ENCODE peak calls at places on chromosome 20, in six cellular contexts. I is H1, F is HCT116, T is K562, W is HepG2, J is GM12878. E is an unnamed sample.
A peak's percentile ranks its signal among the peaks of the same experiment; 100 is the strongest.

GRCh38 chr20:24631173-24631505 is 161.7 kb downstream of the SYNDIG1 start:
- DNase-seq in T (no peak), W (no peak), I (peak; percentile 22), F (no peak), J (no peak), E (no peak)

GRCh38 chr20:39879296-39879695 is 809.7 kb downstream of the MAFB start:
- DNase-seq in F (no peak), T (no peak), W (no peak), J (no peak), I (no peak), E (no peak)

GRCh38 chr20:57445298-57445697 is 54.1 kb downstream of the RBM38 start:
- DNase-seq in J (no peak), W (no peak), I (no peak), F (no peak), T (no peak), E (no peak)

GRCh38 chr20:36555248-36555647 is 13.9 kb downstream of the MYL9 start:
- DNase-seq in J (no peak), I (no peak), F (no peak), T (no peak), W (no peak), E (no peak)

GRCh38 chr20:47309806-47310426 is 46.6 kb downstream of the ZMYND8 start:
- DNase-seq in F (no peak), W (no peak), I (no peak), J (no peak), T (no peak), E (no peak)

GRCh38 chr20:34859826-34860545 is 12.7 kb downstream of the GGT7 start:
- DNase-seq in F (no peak), J (no peak), I (no peak), T (peak; percentile 10), W (no peak), E (no peak)

GRCh38 chr20:33296206-33296605 is 13.2 kb downstream of the BPIFB1 start:
- DNase-seq in W (no peak), J (no peak), T (no peak), I (no peak), F (no peak), E (no peak)

GRCh38 chr20:25076731-25077609 is 5.0 kb downstream of the VSX1 start:
- DNase-seq in W (peak; percentile 82), J (no peak), T (no peak), F (peak; percentile 73), I (no peak), E (no peak)

GRCh38 chr20:1320016-1320415 is 8.9 kb downstream of the SDCBP2 start:
- DNase-seq in W (no peak), T (no peak), I (no peak), J (no peak), F (no peak), E (no peak)

GRCh38 chr20:49887828-49888340 is 27.4 kb downstream of the SPATA2 start:
- DNase-seq in T (no peak), W (no peak), F (no peak), J (no peak), I (no peak), E (no peak)

GRCh38 chr20:19808498-19808897 is 50.4 kb downstream of the RIN2 start:
- DNase-seq in I (no peak), F (no peak), J (no peak), W (no peak), T (no peak), E (no peak)

GRCh38 chr20:24892522-24892921 is 56.5 kb upstream of the CST7 start:
- DNase-seq in I (no peak), W (no peak), T (no peak), J (no peak), F (no peak), E (no peak)

GRCh38 chr20:18144541-18145099 is 7.0 kb downstream of the KAT14 start:
- DNase-seq in W (peak; percentile 95), T (no peak), J (no peak), F (peak; percentile 18), I (no peak), E (no peak)

GRCh38 chr20:24779166-24779565 is 169.9 kb upstream of the CST7 start:
- DNase-seq in F (no peak), I (no peak), W (no peak), J (no peak), T (no peak), E (no peak)

GRCh38 chr20:53899351-53900167 is 170.8 kb downstream of the BCAS1 start:
- DNase-seq in F (no peak), W (no peak), J (peak; percentile 95), T (no peak), I (no peak), E (no peak)

DNA sequence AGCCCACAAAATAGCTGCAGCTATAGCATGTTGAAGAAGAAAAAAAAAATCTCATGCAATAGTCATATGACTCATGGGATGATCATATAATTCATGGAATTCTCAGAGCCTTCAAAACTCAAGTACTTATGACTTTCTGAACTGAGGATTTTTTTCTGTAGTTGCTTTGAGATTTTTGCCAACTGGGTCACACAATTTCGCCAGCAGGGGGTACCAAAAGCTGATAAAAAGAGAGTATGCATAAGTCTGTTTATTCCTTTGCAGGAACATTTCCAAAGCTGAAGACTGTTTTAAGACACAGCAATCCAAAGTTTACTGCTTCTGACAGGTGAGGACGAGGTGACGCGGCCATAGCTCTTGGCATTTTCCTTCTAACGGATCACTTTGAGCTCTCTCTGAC is 586.1 kb upstream of the CHD6 start:
- DNase-seq in J (no peak), W (peak; percentile 28), I (no peak), T (no peak), F (no peak), E (no peak)
- TF ChIP-seq ZNF274 in J (no peak), W (no peak), I (no peak), T (no peak), F (no peak), E (no peak)

GRCh38 chr20:16212790-16213189 is 360.5 kb downstream of the KIF16B start:
- DNase-seq in J (no peak), F (no peak), I (no peak), T (no peak), W (no peak), E (no peak)
- TF ChIP-seq ZNF274 in J (no peak), F (no peak), I (no peak), T (no peak), W (no peak), E (no peak)

GRCh38 chr20:62719250-62719945 is 10.8 kb downstream of the NTSR1 start:
- DNase-seq in T (no peak), W (no peak), F (no peak), J (no peak), I (no peak), E (no peak)

GRCh38 chr20:62723351-62723750 is 14.7 kb downstream of the NTSR1 start:
- DNase-seq in J (no peak), T (no peak), F (no peak), W (no peak), I (no peak), E (no peak)

GRCh38 chr20:62723768-62724420 is 15.3 kb downstream of the NTSR1 start:
- DNase-seq in T (no peak), F (no peak), W (no peak), I (no peak), J (no peak), E (no peak)

GRCh38 chr20:62722627-62723026 is 14.0 kb downstream of the NTSR1 start:
- DNase-seq in J (no peak), I (no peak), F (no peak), W (no peak), T (no peak), E (no peak)

DNA sequence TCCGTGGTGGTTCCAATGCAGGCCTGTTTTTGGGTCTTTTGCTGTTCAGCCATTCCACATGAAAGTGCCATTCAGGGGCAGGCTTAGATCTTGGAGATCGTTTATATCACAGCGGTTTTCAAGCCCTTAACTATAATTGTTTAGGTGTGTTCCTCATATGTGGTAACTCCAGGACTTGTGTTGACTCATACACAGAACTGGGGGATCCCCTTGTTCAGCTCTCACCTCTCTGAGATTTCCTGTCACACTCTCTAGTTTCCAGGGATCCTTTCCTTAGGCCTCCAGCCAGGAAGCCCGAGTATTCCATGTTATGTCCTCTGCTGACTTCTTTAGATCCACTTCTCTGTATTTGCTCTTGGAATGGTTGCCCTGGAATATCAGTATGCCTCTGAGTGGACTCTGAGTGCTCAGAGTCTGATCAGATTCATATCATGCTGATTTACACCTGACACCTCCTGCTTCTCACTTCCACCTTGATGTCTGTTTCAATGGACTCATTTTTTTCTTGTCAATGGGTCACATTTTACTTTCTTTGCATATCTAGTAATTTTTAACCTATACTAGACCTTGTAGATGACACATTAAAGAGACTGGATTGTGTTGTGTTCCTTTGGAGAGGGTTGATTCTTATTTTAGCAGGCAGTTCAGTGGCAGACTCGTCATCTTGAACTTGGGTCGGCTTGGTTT is 13.0 kb downstream of the NTSR1 start:
- DNase-seq in I (no peak), J (no peak), F (no peak), T (no peak), W (no peak), E (no peak)
- TF ChIP-seq ZNF274 in I (no peak), J (no peak), F (no peak), T (no peak), W (no peak), E (no peak)

GRCh38 chr20:12942123-12942522 is 66.6 kb upstream of the SPTLC3 start:
- DNase-seq in W (no peak), T (no peak), F (no peak), J (no peak), I (no peak), E (no peak)
- TF ChIP-seq ZNF274 in W (no peak), T (no peak), F (no peak), J (no peak), I (no peak), E (no peak)